ENCODE peak calls at places on chromosomes 1 and 21, in six cellular contexts. Y, I, U, Z, R and V are unnamed samples.

GRCh38 chr1:206887701-206888100 is 9.5 kb upstream of the IL24 start:
- DNase-seq in Z (no peak), I (no peak), Y (no peak), U (no peak), R (no peak), V (no peak)

GRCh38 chr21:35037384-35038105 is 11.6 kb downstream of the RUNX1 start:
- DNase-seq in R (no peak), U (no peak), Z (no peak), I (no peak), Y (no peak), V (no peak)

GRCh38 chr1:181430015-181430657 is 53.2 kb upstream of the CACNA1E start:
- DNase-seq in Z (no peak), Y (no peak), U (no peak), I (no peak), R (no peak), V (no peak)

GRCh38 chr1:171582589-171582988 is 39.5 kb upstream of the MYOCOS start:
- DNase-seq in U (no peak), I (no peak), Y (no peak), Z (no peak), R (no peak), V (no peak)

GRCh38 chr1:86997538-86997937 is 83.1 kb downstream of the HS2ST1 start:
- DNase-seq in R (no peak), U (no peak), Z (no peak), I (no peak), Y (no peak), V (no peak)

GRCh38 chr1:118963456-118964430 is 24.4 kb downstream of the TBX15 start:
- DNase-seq in R (no peak), Y (peak), U (no peak), I (no peak), Z (no peak), V (no peak)

GRCh38 chr1:70790232-70790923 is 257.2 kb downstream of the PTGER3 start:
- DNase-seq in U (no peak), Y (no peak), R (no peak), I (no peak), Z (no peak), V (no peak)

GRCh38 chr1:161098161-161099068 is at the start of gene KLHDC9:
- DNase-seq in Z (peak), Y (peak), I (peak), U (no peak), R (peak), V (peak)

GRCh38 chr1:53954128-53954527 is 8.0 kb downstream of the LRRC42 start:
- DNase-seq in U (no peak), I (no peak), R (no peak), Y (no peak), Z (no peak), V (no peak)

GRCh38 chr1:216710042-216710441 is 13.2 kb downstream of the ESRRG start:
- DNase-seq in Y (no peak), I (no peak), R (no peak), U (no peak), Z (no peak), V (no peak)

GRCh38 chr1:240888039-240888786 is 276.3 kb upstream of the GREM2 start:
- DNase-seq in U (no peak), Z (no peak), R (no peak), Y (no peak), I (no peak), V (no peak)

GRCh38 chr1:94286864-94287437 is 49.6 kb upstream of the ARHGAP29 start:
- DNase-seq in Z (no peak), I (no peak), Y (no peak), U (no peak), R (no peak), V (no peak)

GRCh38 chr21:25708467-25709065 is 26.1 kb downstream of the ATP5PF start:
- DNase-seq in Z (peak), Y (peak), U (peak), R (no peak), I (no peak), V (no peak)

GRCh38 chr1:17667641-17668040 is 87.5 kb upstream of the ACTL8 start:
- DNase-seq in R (no peak), U (no peak), I (no peak), Y (no peak), Z (no peak), V (no peak)

GRCh38 chr21:14119038-14119437 is 91.7 kb downstream of the LIPI start:
- DNase-seq in R (no peak), Y (no peak), I (no peak), U (no peak), Z (no peak), V (no peak)

GRCh38 chr1:57400041-57400440 is 23.8 kb downstream of the DAB1 start:
- DNase-seq in Y (no peak), Z (no peak), I (no peak), R (no peak), U (no peak), V (no peak)

GRCh38 chr1:231241751-231242150 is 739 bp downstream of the GNPAT start:
- DNase-seq in Y (no peak), I (no peak), R (no peak), U (no peak), Z (no peak), V (no peak)

GRCh38 chr1:89887270-89887669 is 66.4 kb downstream of the LRRC8D start:
- DNase-seq in I (no peak), U (no peak), R (no peak), Z (no peak), Y (no peak), V (no peak)

GRCh38 chr1:109388208-109388711 is 9.5 kb downstream of the SORT1 start:
- DNase-seq in I (no peak), Z (no peak), R (no peak), U (no peak), Y (no peak), V (no peak)

GRCh38 chr21:43591468-43592050 is 67.7 kb downstream of the HSF2BP start:
- DNase-seq in U (no peak), Z (no peak), I (no peak), Y (peak), R (no peak), V (no peak)

GRCh38 chr1:202968895-202969295 is 1.8 kb upstream of the CYB5R1 start:
- DNase-seq in U (no peak), Z (no peak), R (no peak), Y (no peak), I (peak), V (no peak)